ENCODE peak calls at places on chromosomes 3 and 15, in six cellular contexts. Y is GM03348, D is T47D, I is astrocyte of the spinal cord, G is skeletal muscle cell, T is neural progenitor cell. K is an unnamed sample.

GRCh38 chr15:95086543-95087252 is 855.3 kb downstream of the MCTP2 start:
- DNase-seq in Y (peak), D (no peak), I (peak), G (peak), T (no peak), K (peak)

GRCh38 chr15:99450896-99451358 is 114.9 kb upstream of the MEF2A start:
- DNase-seq in Y (peak), D (no peak), I (peak), G (no peak), T (peak), K (peak)

GRCh38 chr15:89184367-89184766 is 37.0 kb downstream of the RLBP1 start:
- DNase-seq in Y (no peak), D (no peak), I (no peak), G (no peak), T (no peak), K (no peak)

GRCh38 chr15:28112962-28113361 is 13.8 kb upstream of the OCA2 start:
- DNase-seq in Y (no peak), D (no peak), I (no peak), G (no peak), T (no peak), K (no peak)

GRCh38 chr15:92797168-92798052 is 102.7 kb upstream of the CHD2 start:
- DNase-seq in Y (peak), D (peak), I (peak), G (no peak), T (peak), K (peak)

GRCh38 chr3:110971010-110971585 is 100.5 kb upstream of the NECTIN3 start:
- DNase-seq in Y (no peak), D (peak), I (no peak), G (no peak), T (peak), K (no peak)

GRCh38 chr3:185647134-185647879 is 61.2 kb downstream of the SENP2 start:
- DNase-seq in Y (no peak), D (no peak), I (peak), G (no peak), T (no peak), K (no peak)

GRCh38 chr15:56653787-56654186 is 79.5 kb downstream of the ZNF280D start:
- DNase-seq in Y (no peak), D (no peak), I (no peak), G (no peak), T (no peak), K (peak)

GRCh38 chr15:59447367-59447766 is 9.4 kb downstream of the FAM81A start:
- DNase-seq in Y (no peak), D (no peak), I (no peak), G (no peak), T (no peak), K (no peak)

GRCh38 chr3:40307176-40307575 is 2.3 kb upstream of the EIF1B start:
- DNase-seq in Y (no peak), D (no peak), I (peak), G (no peak), T (no peak), K (no peak)

GRCh38 chr3:53092216-53092615 is 38.0 kb downstream of the RFT1 start:
- DNase-seq in Y (no peak), D (no peak), I (no peak), G (no peak), T (no peak), K (no peak)

GRCh38 chr3:37171144-37171543 is 3.2 kb downstream of the LRRFIP2 start:
- DNase-seq in Y (no peak), D (peak), I (no peak), G (no peak), T (no peak), K (no peak)

GRCh38 chr15:65761210-65761926 is 30.7 kb downstream of the DENND4A start:
- DNase-seq in Y (no peak), D (no peak), I (no peak), G (no peak), T (no peak), K (no peak)

GRCh38 chr15:84781505-84781904 is 33.1 kb downstream of the ZNF592 start:
- DNase-seq in Y (no peak), D (no peak), I (no peak), G (peak), T (no peak), K (no peak)

GRCh38 chr3:156172536-156172935 is 52.2 kb downstream of the KCNAB1 start:
- DNase-seq in Y (no peak), D (no peak), I (no peak), G (no peak), T (no peak), K (no peak)

GRCh38 chr15:39251413-39252197 is 329.3 kb upstream of the THBS1 start:
- DNase-seq in Y (no peak), D (no peak), I (peak), G (no peak), T (no peak), K (peak)

GRCh38 chr15:101107625-101108457 is 144.0 kb downstream of the CHSY1 start:
- DNase-seq in Y (no peak), D (no peak), I (no peak), G (no peak), T (no peak), K (no peak)

GRCh38 chr3:122727279-122727678 is 46.6 kb downstream of the PARP14 start:
- DNase-seq in Y (no peak), D (no peak), I (no peak), G (no peak), T (no peak), K (no peak)

GRCh38 chr3:56468184-56469106 is at the start of gene ERC2:
- DNase-seq in Y (peak), D (peak), I (peak), G (no peak), T (peak), K (peak)

GRCh38 chr3:14280326-14280725 is 101.7 kb downstream of the LSM3 start:
- DNase-seq in Y (no peak), D (peak), I (no peak), G (no peak), T (no peak), K (no peak)

GRCh38 chr3:106204160-106204868 is 335.5 kb upstream of the CBLB start:
- DNase-seq in Y (no peak), D (no peak), I (no peak), G (no peak), T (no peak), K (no peak)

GRCh38 chr15:83498801-83499200 is 51.7 kb downstream of the SH3GL3 start:
- DNase-seq in Y (no peak), D (no peak), I (no peak), G (no peak), T (no peak), K (no peak)

GRCh38 chr3:194203482-194204035 is 67.6 kb downstream of the HES1 start:
- DNase-seq in Y (no peak), D (peak), I (no peak), G (no peak), T (no peak), K (no peak)

GRCh38 chr3:170705136-170705535 is 119.3 kb upstream of the SLC7A14 start:
- DNase-seq in Y (no peak), D (no peak), I (no peak), G (no peak), T (no peak), K (no peak)

GRCh38 chr3:34106879-34107278 is 308.4 kb downstream of the PDCD6IP start:
- DNase-seq in Y (no peak), D (peak), I (peak), G (peak), T (peak), K (peak)

GRCh38 chr3:48898383-48899234 is at the start of gene SLC25A20:
- DNase-seq in Y (peak), D (peak), I (peak), G (peak), T (peak), K (peak)

GRCh38 chr15:70763120-70763949 is at the start of gene UACA:
- DNase-seq in Y (peak), D (peak), I (peak), G (peak), T (peak), K (peak)

GRCh38 chr3:65665922-65666321 is 372.8 kb downstream of the MAGI1 start:
- DNase-seq in Y (no peak), D (no peak), I (peak), G (no peak), T (no peak), K (no peak)

GRCh38 chr15:89647191-89647851 is 7.9 kb downstream of the KIF7 start:
- DNase-seq in Y (peak), D (peak), I (peak), G (no peak), T (peak), K (peak)

GRCh38 chr3:10808130-10808735 is 7.8 kb upstream of the SLC6A11 start:
- DNase-seq in Y (no peak), D (no peak), I (no peak), G (no peak), T (no peak), K (no peak)

GRCh38 chr15:68313501-68314390 is 36.2 kb downstream of the FEM1B start:
- DNase-seq in Y (no peak), D (no peak), I (no peak), G (no peak), T (no peak), K (no peak)

K was measured in cardiac fibroblast.